ENCODE peak calls at places on chromosomes 13 and 19, in four cellular contexts. S is NCI-H2081; B is stimulated activated CD4-positive, alpha-beta T cell treated with anti-CD3 and anti-CD28 coated beads, Interleukin-15, amount 100 ng/mL, for 24 hours; P is breast epithelium. G is an unnamed sample.

GRCh38 chr19:15249912-15250634 is 17.8 kb upstream of the EPHX3 start:
- DNase-seq in B (no peak), S (no peak), P (peak; percentile 44), G (peak; percentile 42)

GRCh38 chr13:67096418-67096817 is 133.7 kb downstream of the PCDH9 start:
- DNase-seq in P (no peak), S (no peak), B (no peak), G (no peak)

GRCh38 chr19:40610396-40611064 is 9.4 kb downstream of the LTBP4 start:
- DNase-seq in P (peak; percentile 70), S (peak; percentile 9), B (peak; percentile 75), G (peak; percentile 66)

GRCh38 chr19:8206147-8207087 is 2.8 kb upstream of the CERS4 start:
- DNase-seq in P (no peak), S (peak; percentile 55), B (no peak), G (no peak)

GRCh38 chr19:39499082-39499642 is 415 bp downstream of the DLL3 start:
- DNase-seq in P (no peak), S (peak; percentile 50), B (peak; percentile 41), G (no peak)

GRCh38 chr13:92251815-92252214 is 853.4 kb downstream of the GPC5 start:
- DNase-seq in S (no peak), B (no peak), P (no peak), G (no peak)

GRCh38 chr19:12913871-12914690 is 5.0 kb downstream of the SYCE2 start:
- DNase-seq in P (peak; percentile 65), B (peak; percentile 47), S (peak; percentile 56), G (no peak)

GRCh38 chr13:74210693-74211393 is 76.6 kb upstream of the KLF12 start:
- DNase-seq in S (no peak), P (no peak), B (no peak), G (no peak)

GRCh38 chr13:20713014-20713376 is 9.5 kb downstream of the IL17D start:
- DNase-seq in S (no peak), P (no peak), B (no peak), G (no peak)